ENCODE peak calls at places on chromosomes 13 and 19, in seven cellular contexts. O is GM12878, S is aorta, L is IMR-90, D is mesendoderm, H is Peyer's patch, A is endodermal cell. V is an unnamed sample. For H3K4me1, the result is how much of the 10 kb centered on the place peaks cover.

GRCh38 chr13:93226623-93227279 is at the start of gene GPC6:
- DNase-seq in O (no peak), A (peak), L (peak), D (peak), H (no peak), S (peak), V (no peak)

GRCh38 chr19:38417544-38418506 is 8.2 kb downstream of the RASGRP4 start:
- DNase-seq in D (peak), H (peak), S (peak), L (no peak), A (peak), O (no peak), V (peak)

GRCh38 chr13:50531917-50532899 is 311.3 kb downstream of the DLEU7 start:
- DNase-seq in H (no peak), O (no peak), A (no peak), S (no peak), D (no peak), L (peak), V (no peak)

GRCh38 chr19:21022996-21023395 is 2.5 kb downstream of the ZNF430 start:
- DNase-seq in S (no peak), A (no peak), D (peak), O (no peak), L (peak), H (no peak), V (no peak)

GRCh38 chr13:48741377-48741776 is 87.6 kb downstream of the CYSLTR2 start:
- DNase-seq in A (no peak), L (peak), H (no peak), S (no peak), D (no peak), O (no peak), V (no peak)

GRCh38 chr13:22080832-22081231 is 410.0 kb downstream of the FGF9 start:
- DNase-seq in D (no peak), H (no peak), L (no peak), A (no peak), S (no peak), O (no peak), V (no peak)

GRCh38 chr13:97000295-97000925 is 6.1 kb upstream of the OXGR1 start:
- DNase-seq in O (no peak), A (no peak), H (no peak), D (no peak), S (no peak), L (peak), V (no peak)

GRCh38 chr13:39462456-39462855 is 140.5 kb downstream of the LHFPL6 start:
- DNase-seq in L (no peak), A (no peak), O (no peak), S (no peak), D (peak), H (no peak), V (no peak)

GRCh38 chr19:30718728-30719127 is 346.5 kb downstream of the ZNF536 start:
- DNase-seq in S (no peak), L (no peak), O (no peak), D (no peak), A (no peak), H (no peak), V (no peak)

GRCh38 chr19:50039968-50040367 is 14.2 kb downstream of the ZNF473 start:
- DNase-seq in O (no peak), H (peak), D (no peak), L (peak), A (no peak), S (no peak), V (no peak)

GRCh38 chr13:49086711-49087110 is 111.0 kb downstream of the FNDC3A start:
- DNase-seq in A (no peak), S (no peak), H (no peak), O (no peak), D (no peak), L (peak), V (no peak)

GRCh38 chr13:26508885-26509284 is 48.6 kb upstream of the WASF3 start:
- DNase-seq in H (peak), D (no peak), L (peak), S (peak), A (no peak), O (no peak), V (no peak)

GRCh38 chr13:44129418-44129817 is 244.2 kb upstream of the SERP2 start:
- DNase-seq in A (no peak), S (no peak), H (no peak), D (no peak), O (no peak), L (no peak), V (no peak)

GRCh38 chr13:34943675-34944634 is 1.9 kb downstream of the NBEA start:
- DNase-seq in H (no peak), O (no peak), D (no peak), A (no peak), S (no peak), L (no peak), V (no peak)

GRCh38 chr13:78604782-78605611 is 1.6 kb upstream of the POU4F1 start:
- DNase-seq in O (no peak), H (no peak), D (peak), S (no peak), A (peak), L (peak), V (no peak)

GRCh38 chr13:44967656-44968451 is 21.4 kb downstream of the NUFIP1 start:
- DNase-seq in A (no peak), S (no peak), O (no peak), L (peak), D (no peak), H (no peak), V (no peak)

GRCh38 chr13:42396501-42396900 is 124.5 kb downstream of the AKAP11 start:
- DNase-seq in A (no peak), D (no peak), H (peak), O (no peak), S (no peak), L (no peak), V (peak)

GRCh38 chr13:104461049-104461448 is 1394.8 kb upstream of the SLC10A2 start:
- DNase-seq in L (no peak), O (no peak), A (no peak), H (no peak), D (no peak), S (no peak), V (no peak)

GRCh38 chr13:110319774-110320509 is 12.9 kb downstream of the COL4A2 start:
- DNase-seq in D (peak), S (peak), A (peak), O (no peak), L (peak), H (no peak), V (no peak)

GRCh38 chr13:50587122-50587521 is 256.4 kb downstream of the DLEU7 start:
- DNase-seq in D (no peak), O (no peak), S (no peak), A (no peak), L (no peak), H (no peak), V (no peak)

GRCh38 chr13:48531416-48532145 is 1.3 kb downstream of the RCBTB2 start:
- DNase-seq in D (peak), A (peak), H (no peak), S (no peak), L (no peak), O (peak), V (no peak)

GRCh38 chr19:18418725-18419194 is 438 bp upstream of the SSBP4 start:
- DNase-seq in D (no peak), L (no peak), H (peak), S (peak), A (no peak), O (no peak), V (no peak)

GRCh38 chr13:66689037-66689619 is 541.0 kb downstream of the PCDH9 start:
- DNase-seq in L (no peak), D (peak), A (no peak), O (no peak), H (no peak), S (no peak), V (no peak)

DNA sequence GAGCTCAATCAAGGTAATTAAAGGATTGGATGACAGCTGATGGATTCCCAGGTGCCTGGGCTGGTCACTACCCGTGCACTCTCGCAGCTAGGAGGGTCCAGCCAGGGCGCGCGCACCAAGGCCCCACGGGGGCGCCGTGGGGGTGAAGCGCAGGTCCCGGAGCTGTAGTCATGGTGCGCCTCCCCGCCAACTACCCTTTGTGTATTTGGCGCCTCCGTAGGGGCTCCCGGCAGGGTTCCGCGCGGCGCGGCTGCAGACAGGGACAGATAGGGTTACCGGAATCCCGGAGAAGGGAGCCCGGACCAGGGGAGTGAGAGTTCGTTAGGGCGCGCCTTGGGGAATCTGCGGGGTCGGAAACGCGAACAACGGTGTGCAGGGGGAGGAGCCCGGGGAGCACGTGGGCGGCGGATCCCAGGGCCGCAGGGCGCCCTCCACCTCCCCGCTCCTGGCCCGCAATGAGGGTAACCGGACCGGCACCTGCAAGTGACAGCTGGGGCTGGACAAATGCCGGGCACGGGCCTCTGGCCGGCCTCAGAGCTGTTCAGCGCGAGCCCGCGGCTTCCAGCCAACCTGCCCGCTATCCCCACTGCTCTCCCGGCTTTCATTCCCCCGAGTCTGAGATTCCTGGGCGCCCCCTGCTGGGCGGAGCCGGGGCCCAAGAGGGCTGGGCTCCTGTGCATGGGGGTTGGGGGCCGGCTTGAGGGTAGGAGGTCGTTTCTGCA is 3.4 kb upstream of the PRAM1 start:
- DNase-seq in L (peak), H (peak), A (peak), D (peak), S (peak), O (no peak), V (peak)
- H3K4me1 ChIP-seq in L (under half), H (under half), A (under half), D (under half), S (under half), O (under half), V (under half)

DNA sequence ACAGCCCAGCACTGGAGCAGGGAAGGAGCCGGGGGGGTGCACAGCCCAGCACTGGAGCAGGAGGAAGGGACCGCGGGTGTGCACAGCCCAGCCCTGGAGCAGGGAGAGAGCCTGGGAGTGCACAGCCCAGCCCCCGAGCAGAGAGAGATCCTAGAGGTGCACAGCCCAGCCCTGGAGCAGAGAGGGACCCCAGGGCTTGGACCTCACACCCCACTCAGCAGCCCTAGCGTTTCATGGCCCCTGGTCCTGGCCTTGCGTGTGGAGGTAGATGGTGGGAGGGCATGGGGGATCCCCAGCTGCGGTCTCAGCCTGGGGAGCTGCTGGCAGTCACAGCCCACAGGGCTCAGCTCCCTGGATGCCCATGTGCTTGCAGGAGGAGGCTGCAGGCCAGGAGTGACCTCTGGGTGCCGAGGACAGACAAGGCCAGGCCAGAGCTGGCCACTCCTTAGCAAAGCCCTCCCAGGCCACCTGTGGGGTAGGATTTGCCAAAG is 25.1 kb downstream of the GAS6 start:
- DNase-seq in H (no peak), A (no peak), O (no peak), D (no peak), S (no peak), L (no peak), V (no peak)
- H3K4me1 ChIP-seq in H (under half), A (under half), O (under half), D (under half), S (under half), L (under half), V (under half)

GRCh38 chr19:45094707-45095106 is 1.7 kb downstream of the PPP1R37 start:
- DNase-seq in O (no peak), D (no peak), A (no peak), L (no peak), H (no peak), S (no peak), V (no peak)
- H3K4me1 ChIP-seq in O (under half), D (under half), A (under half), L (under half), H (half or more), S (under half), V (half or more)

GRCh38 chr19:45958320-45958719 is 15.3 kb downstream of the NOVA2 start:
- DNase-seq in S (no peak), O (no peak), D (no peak), A (no peak), L (no peak), H (no peak), V (no peak)
- H3K4me1 ChIP-seq in S (under half), O (under half), D (under half), A (under half), L (under half), H (under half), V (under half)

DNA sequence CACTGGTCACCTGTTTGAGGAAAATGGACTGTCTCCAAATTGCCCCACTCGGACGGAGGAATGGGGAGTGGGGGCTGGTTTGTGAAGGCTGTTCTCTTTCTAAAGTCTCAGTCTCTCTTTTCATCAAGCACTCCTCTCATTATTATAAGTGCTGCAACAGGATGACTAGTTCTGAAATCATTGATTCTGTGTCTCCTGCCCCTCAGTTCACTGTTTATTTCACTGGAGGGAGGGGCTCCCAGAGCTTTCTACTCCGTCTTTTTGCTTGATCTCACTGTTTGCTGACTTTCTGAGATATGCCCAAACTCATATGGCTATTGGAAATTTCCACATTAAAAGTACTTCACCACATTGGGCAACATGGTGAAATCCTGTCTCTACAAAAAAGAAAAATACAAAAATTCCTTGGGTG is 20.5 kb upstream of the CD70 start:
- DNase-seq in D (no peak), O (no peak), L (no peak), H (no peak), S (no peak), A (no peak), V (no peak)
- H3K4me1 ChIP-seq in D (under half), O (under half), L (under half), H (under half), S (under half), A (under half), V (under half)

GRCh38 chr19:1264801-1265610 is 4.1 kb upstream of the CIRBP start:
- DNase-seq in D (peak), O (no peak), A (peak), L (peak), H (peak), S (peak), V (no peak)
- H3K4me1 ChIP-seq in D (under half), O (half or more), A (under half), L (half or more), H (half or more), S (under half), V (half or more)

DNA sequence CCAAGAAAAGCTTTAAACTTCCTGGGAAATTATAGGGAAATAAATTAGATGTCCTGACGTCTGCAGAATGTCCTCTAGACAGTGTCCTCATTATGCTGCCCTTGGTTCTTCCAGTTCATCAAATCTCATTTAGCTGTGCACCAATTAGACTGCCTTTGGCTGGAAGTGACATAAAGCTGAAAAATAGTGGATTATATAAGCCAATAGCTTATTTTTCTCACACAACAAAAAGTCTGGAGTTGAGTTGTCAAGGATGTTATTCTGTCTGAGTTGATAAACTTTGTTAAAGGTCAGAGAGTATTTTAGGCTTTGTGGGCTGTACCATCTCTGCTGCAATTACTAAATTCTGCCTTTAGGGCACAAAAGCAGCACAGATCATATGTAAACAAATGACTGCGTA is 314.8 kb upstream of the TMTC4 start:
- DNase-seq in S (no peak), D (no peak), L (no peak), O (no peak), H (no peak), A (no peak), V (no peak)
- H3K4me1 ChIP-seq in S (under half), D (under half), L (under half), O (under half), H (under half), A (under half), V (under half)

GRCh38 chr19:16369664-16370576 is 45.3 kb downstream of the KLF2 start:
- DNase-seq in L (no peak), S (peak), H (no peak), A (no peak), O (no peak), D (no peak), V (peak)

GRCh38 chr19:16368385-16369305 is 44.0 kb downstream of the KLF2 start:
- DNase-seq in D (no peak), O (no peak), L (no peak), A (no peak), S (peak), H (peak), V (peak)

GRCh38 chr19:16367269-16367683 is 42.6 kb downstream of the KLF2 start:
- DNase-seq in D (no peak), A (no peak), L (no peak), S (peak), O (peak), H (peak), V (peak)

GRCh38 chr19:16370671-16371391 is 46.2 kb downstream of the KLF2 start:
- DNase-seq in D (no peak), S (peak), L (no peak), O (no peak), H (no peak), A (no peak), V (peak)

GRCh38 chr19:16369306-16369663 is 44.7 kb downstream of the KLF2 start:
- DNase-seq in A (no peak), D (no peak), S (no peak), O (no peak), L (no peak), H (no peak), V (no peak)
- H3K4me1 ChIP-seq in A (under half), D (under half), S (under half), O (half or more), L (under half), H (half or more), V (half or more)

GRCh38 chr19:16076958-16077611 is 790 bp downstream of the TPM4 start:
- DNase-seq in S (peak), L (no peak), H (peak), D (peak), O (no peak), A (peak), V (no peak)
- H3K4me1 ChIP-seq in S (under half), L (under half), H (half or more), D (under half), O (under half), A (under half), V (half or more)

DNA sequence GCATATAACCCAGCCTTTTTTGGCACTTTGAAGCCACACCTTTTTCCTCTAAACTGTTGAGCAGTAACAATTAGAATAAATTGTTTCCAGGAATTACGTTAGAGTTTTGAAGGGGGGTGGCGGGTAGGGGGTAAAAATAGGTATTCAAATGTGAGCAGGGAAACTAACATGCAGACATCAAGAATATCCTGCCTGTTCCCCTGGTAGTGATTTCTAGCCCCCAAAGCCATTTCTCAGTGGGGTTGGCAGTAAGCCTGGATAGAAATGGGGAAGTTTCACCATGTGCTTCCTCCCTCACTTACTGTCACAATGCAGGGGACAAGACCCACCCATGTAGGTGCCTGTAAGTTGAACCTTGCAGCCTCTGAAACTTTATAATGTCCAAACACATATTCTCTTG is 3.8 kb downstream of the DOCK9 start:
- DNase-seq in O (no peak), A (no peak), L (no peak), D (no peak), H (no peak), S (no peak), V (no peak)
- H3K4me1 ChIP-seq in O (under half), A (under half), L (under half), D (under half), H (under half), S (under half), V (half or more)

V was measured in CD8-positive, alpha-beta memory T cell.